ENCODE peak calls at places on chromosomes 13 and 19, in seven cellular contexts. Z is omental fat pad, G is A549, P is cardiac muscle cell, R is left lung, N is retinal pigment epithelial cell, K is body of pancreas. X is an unnamed sample.

GRCh38 chr19:3366104-3366760 is at the start of gene NFIC:
- DNase-seq in Z (peak), G (no peak), P (peak), R (peak), N (no peak), K (peak), X (no peak)

GRCh38 chr19:43784981-43785808 is 4.4 kb upstream of the KCNN4 start:
- DNase-seq in Z (no peak), G (peak), P (peak), R (peak), N (no peak), K (peak), X (no peak)

GRCh38 chr19:328025-328505 is 16.5 kb downstream of the MIER2 start:
- DNase-seq in Z (no peak), G (no peak), P (no peak), R (no peak), N (no peak), K (no peak), X (no peak)

GRCh38 chr13:113970810-113971470 is 2.9 kb downstream of the C13orf46 start:
- DNase-seq in Z (no peak), G (no peak), P (no peak), R (peak), N (peak), K (peak), X (no peak)

GRCh38 chr13:49308977-49309408 is 61.3 kb downstream of the CDADC1 start:
- DNase-seq in Z (no peak), G (no peak), P (no peak), R (peak), N (no peak), K (peak), X (no peak)

GRCh38 chr13:101660711-101661110 is 208.2 kb downstream of the ITGBL1 start:
- DNase-seq in Z (no peak), G (no peak), P (no peak), R (no peak), N (no peak), K (no peak), X (no peak)

GRCh38 chr19:4375620-4376228 is 24.6 kb downstream of the SH3GL1 start:
- DNase-seq in Z (no peak), G (no peak), P (no peak), R (no peak), N (no peak), K (peak), X (no peak)

GRCh38 chr13:91134773-91135124 is 212.7 kb upstream of the MIR17HG start:
- DNase-seq in Z (no peak), G (no peak), P (no peak), R (no peak), N (no peak), K (no peak), X (no peak)

GRCh38 chr19:12757544-12758274 is 6.1 kb downstream of the BEST2 start:
- DNase-seq in Z (peak), G (peak), P (peak), R (peak), N (no peak), K (peak), X (no peak)

GRCh38 chr19:46357846-46358583 is 11.1 kb downstream of the PPP5C start:
- DNase-seq in Z (no peak), G (no peak), P (no peak), R (no peak), N (no peak), K (no peak), X (no peak)

GRCh38 chr13:102569488-102569887 is 27.3 kb upstream of the TPP2 start:
- DNase-seq in Z (no peak), G (no peak), P (no peak), R (no peak), N (no peak), K (no peak), X (no peak)

GRCh38 chr19:15562861-15563260 is 52.2 kb upstream of the CYP4F8 start:
- DNase-seq in Z (no peak), G (no peak), P (no peak), R (no peak), N (no peak), K (peak), X (no peak)

GRCh38 chr13:85371254-85371653 is 428.0 kb downstream of the SLITRK6 start:
- DNase-seq in Z (no peak), G (no peak), P (no peak), R (no peak), N (no peak), K (no peak), X (no peak)

GRCh38 chr13:42883771-42884170 is 102.4 kb downstream of the FAM216B start:
- DNase-seq in Z (no peak), G (no peak), P (peak), R (no peak), N (no peak), K (peak), X (no peak)

GRCh38 chr19:8500158-8500557 is 2.3 kb downstream of the PRAM1 start:
- DNase-seq in Z (no peak), G (no peak), P (no peak), R (peak), N (no peak), K (no peak), X (no peak)

GRCh38 chr13:112117258-112117954 is 50.5 kb downstream of the SOX1 start:
- DNase-seq in Z (no peak), G (no peak), P (no peak), R (peak), N (no peak), K (no peak), X (no peak)

GRCh38 chr19:16714702-16715294 is 4.8 kb upstream of the NWD1 start:
- DNase-seq in Z (no peak), G (no peak), P (peak), R (peak), N (no peak), K (peak), X (no peak)

GRCh38 chr13:105291987-105292386 is 1243.5 kb downstream of the EFNB2 start:
- DNase-seq in Z (no peak), G (no peak), P (no peak), R (no peak), N (no peak), K (no peak), X (no peak)

GRCh38 chr13:41224113-41225110 is 30.0 kb upstream of the KBTBD7 start:
- DNase-seq in Z (no peak), G (no peak), P (no peak), R (no peak), N (no peak), K (no peak), X (peak)

GRCh38 chr13:22801402-22802003 is 379.3 kb upstream of the SGCG start:
- DNase-seq in Z (no peak), G (no peak), P (no peak), R (no peak), N (no peak), K (no peak), X (no peak)

GRCh38 chr19:38543807-38544568 is 73.8 kb downstream of the MAP4K1 start:
- DNase-seq in Z (peak), G (peak), P (peak), R (peak), N (peak), K (peak), X (peak)

GRCh38 chr13:77827350-77827749 is 91.3 kb downstream of the EDNRB start:
- DNase-seq in Z (no peak), G (no peak), P (no peak), R (no peak), N (no peak), K (no peak), X (no peak)

GRCh38 chr19:32858155-32858554 is 11.4 kb downstream of the SLC7A9 start:
- DNase-seq in Z (no peak), G (no peak), P (no peak), R (no peak), N (no peak), K (no peak), X (no peak)

GRCh38 chr13:20457670-20458069 is 68.0 kb downstream of the CRYL1 start:
- DNase-seq in Z (no peak), G (no peak), P (no peak), R (no peak), N (no peak), K (no peak), X (no peak)

GRCh38 chr19:28074773-28075172 is 1138.2 kb downstream of the UQCRFS1 start:
- DNase-seq in Z (no peak), G (no peak), P (no peak), R (no peak), N (no peak), K (no peak), X (no peak)

GRCh38 chr13:49869514-49869913 is 66.6 kb downstream of the SPRYD7 start:
- DNase-seq in Z (no peak), G (no peak), P (peak), R (no peak), N (no peak), K (no peak), X (no peak)

GRCh38 chr19:16002380-16002779 is 53.6 kb downstream of the OR10H4 start:
- DNase-seq in Z (no peak), G (no peak), P (no peak), R (no peak), N (no peak), K (no peak), X (no peak)

GRCh38 chr19:13024958-13025653 is 29.8 kb downstream of the NFIX start:
- DNase-seq in Z (no peak), G (no peak), P (no peak), R (peak), N (no peak), K (no peak), X (no peak)

GRCh38 chr19:44710483-44710882 is 11.5 kb downstream of the CEACAM16 start:
- DNase-seq in Z (no peak), G (no peak), P (no peak), R (no peak), N (no peak), K (no peak), X (no peak)

GRCh38 chr13:97653741-97654140 is 219.8 kb downstream of the RAP2A start:
- DNase-seq in Z (no peak), G (no peak), P (no peak), R (no peak), N (no peak), K (no peak), X (no peak)

GRCh38 chr19:49888478-49888901 is 8.2 kb downstream of the IL4I1 start:
- DNase-seq in Z (no peak), G (no peak), P (no peak), R (no peak), N (no peak), K (no peak), X (no peak)

GRCh38 chr19:51368366-51369282 is at the start of gene CLDND2:
- DNase-seq in Z (no peak), G (no peak), P (no peak), R (no peak), N (no peak), K (no peak), X (no peak)

GRCh38 chr19:55483681-55484361 is 1.2 kb upstream of the NAT14 start:
- DNase-seq in Z (no peak), G (no peak), P (no peak), R (peak), N (no peak), K (no peak), X (no peak)

GRCh38 chr13:77079902-77080413 is 53.0 kb upstream of the FBXL3 start:
- DNase-seq in Z (no peak), G (no peak), P (no peak), R (no peak), N (no peak), K (no peak), X (no peak)

GRCh38 chr13:40330950-40331349 is 335.5 kb downstream of the FOXO1 start:
- DNase-seq in Z (no peak), G (no peak), P (no peak), R (no peak), N (no peak), K (no peak), X (no peak)

GRCh38 chr19:29587518-29587986 is 18.5 kb upstream of the POP4 start:
- DNase-seq in Z (no peak), G (no peak), P (no peak), R (no peak), N (no peak), K (no peak), X (no peak)

DNA sequence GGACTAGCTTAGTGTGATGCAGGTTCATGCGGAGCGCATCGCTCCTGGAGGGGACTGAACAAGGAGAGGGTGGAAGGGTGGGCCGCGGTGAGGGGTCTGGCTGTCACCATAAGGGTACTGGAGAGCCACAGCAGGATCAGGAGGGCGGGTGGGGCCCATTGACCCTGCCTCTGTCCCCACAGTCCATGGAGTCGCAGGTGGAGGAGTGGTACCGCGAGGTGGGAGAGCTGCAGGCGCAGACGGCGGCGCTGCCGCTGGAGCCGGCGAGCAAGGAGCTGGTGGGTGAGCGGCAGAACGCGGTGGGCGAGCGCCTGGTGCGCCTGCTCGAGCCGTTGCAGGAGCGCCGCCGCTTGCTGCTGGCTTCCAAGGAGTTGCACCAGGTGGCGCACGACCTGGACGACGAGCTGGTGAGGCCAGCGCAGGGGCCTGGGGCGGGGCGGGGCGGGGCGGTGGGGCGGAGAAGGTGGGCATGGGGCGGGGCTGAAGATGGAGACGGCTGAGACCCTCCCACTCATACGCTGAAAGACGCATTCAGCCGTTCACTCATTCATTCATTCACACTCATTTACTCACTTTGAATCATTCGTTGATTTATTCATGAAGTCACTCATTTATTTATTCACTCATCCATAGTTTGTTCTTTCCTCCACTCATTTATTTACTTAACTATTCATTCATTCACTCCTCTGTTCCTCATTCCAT is 27.5 kb upstream of the SHKBP1 start:
- DNase-seq in Z (peak), G (peak), P (peak), R (peak), N (peak), K (peak), X (no peak)
- TF ChIP-seq CTCF in Z (no peak), G (peak), P (peak), R (peak), N (peak), K (peak), X (peak)

GRCh38 chr13:72648513-72649065 is 78.8 kb downstream of the MZT1 start:
- DNase-seq in Z (no peak), G (no peak), P (peak), R (no peak), N (no peak), K (no peak), X (no peak)
- TF ChIP-seq CTCF in Z (no peak), G (no peak), P (peak), R (no peak), N (peak), K (no peak), X (no peak)

GRCh38 chr19:35792312-35792711 is 16.9 kb downstream of the ARHGAP33 start:
- DNase-seq in Z (no peak), G (no peak), P (no peak), R (no peak), N (no peak), K (no peak), X (no peak)

GRCh38 chr19:35793381-35794165 is 18.2 kb downstream of the ARHGAP33 start:
- DNase-seq in Z (no peak), G (peak), P (no peak), R (no peak), N (no peak), K (no peak), X (no peak)

GRCh38 chr19:35791814-35792279 is 16.5 kb downstream of the ARHGAP33 start:
- DNase-seq in Z (no peak), G (no peak), P (no peak), R (no peak), N (no peak), K (no peak), X (no peak)

GRCh38 chr19:35790981-35791813 is 15.8 kb downstream of the ARHGAP33 start:
- DNase-seq in Z (no peak), G (no peak), P (no peak), R (no peak), N (no peak), K (peak), X (no peak)

GRCh38 chr19:35792888-35793287 is 17.5 kb downstream of the ARHGAP33 start:
- DNase-seq in Z (no peak), G (no peak), P (no peak), R (no peak), N (no peak), K (no peak), X (no peak)
- TF ChIP-seq CTCF in Z (no peak), G (no peak), P (no peak), R (no peak), N (no peak), K (no peak), X (no peak)

GRCh38 chr13:32029684-32030083 is 1.9 kb upstream of the FRY start:
- DNase-seq in Z (no peak), G (no peak), P (no peak), R (no peak), N (no peak), K (no peak), X (no peak)
- TF ChIP-seq CTCF in Z (no peak), G (no peak), P (no peak), R (no peak), N (no peak), K (no peak), X (no peak)

GRCh38 chr13:31408927-31409326 is 209.2 kb downstream of the B3GLCT start:
- DNase-seq in Z (no peak), G (no peak), P (no peak), R (no peak), N (no peak), K (no peak), X (no peak)

GRCh38 chr13:31413531-31413930 is 213.8 kb downstream of the B3GLCT start:
- DNase-seq in Z (no peak), G (no peak), P (no peak), R (no peak), N (no peak), K (no peak), X (no peak)

DNA sequence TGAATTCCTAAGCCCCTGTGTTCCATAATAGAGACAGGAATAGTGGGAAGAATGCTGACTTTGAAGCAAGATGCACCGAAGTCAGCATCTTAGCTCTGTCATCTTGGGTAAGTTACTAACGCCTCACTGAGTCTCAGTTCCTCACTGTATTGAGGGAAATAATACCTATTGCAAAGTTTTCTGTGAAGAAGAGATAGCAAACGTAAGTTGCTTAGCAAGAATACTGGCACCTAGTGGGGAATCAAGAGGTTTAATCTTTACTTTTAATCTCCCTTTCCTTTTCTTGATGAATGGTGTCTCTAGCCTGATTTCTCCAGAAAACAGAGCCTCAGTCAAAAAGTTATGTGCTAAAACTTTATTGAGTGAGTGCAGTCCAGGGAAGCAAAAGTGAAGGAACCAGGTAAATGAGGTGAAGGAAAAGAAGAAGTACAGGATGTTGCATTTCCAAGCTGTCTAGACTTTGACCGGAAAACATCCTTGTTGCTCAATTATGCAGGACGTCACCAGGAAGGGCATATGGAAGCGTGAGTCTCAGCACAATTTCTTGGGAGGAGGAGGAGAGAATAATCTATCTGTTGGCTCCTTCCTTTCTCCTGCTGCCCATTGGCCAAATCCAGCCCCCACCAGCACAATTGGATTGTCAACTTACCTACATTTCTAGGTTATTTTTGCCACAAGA is 210.0 kb downstream of the B3GLCT start:
- DNase-seq in Z (no peak), G (no peak), P (no peak), R (no peak), N (no peak), K (no peak), X (no peak)
- TF ChIP-seq CTCF in Z (no peak), G (no peak), P (peak), R (no peak), N (peak), K (no peak), X (peak)

X was measured in kidney epithelial cell.